ENCODE peak calls at places on chromosomes 13 and 19, in five cellular contexts. One of them, this sample, is unnamed.

GRCh38 chr19:29524912-29525870 is 603 bp upstream of the VSTM2B start:
- DNase-seq in thoracic aorta: no peak
- DNase-seq in left ventricle myocardium inferior: peak; percentile 8
- DNase-seq in psoas muscle: no peak
- DNase-seq in right lobe of liver: peak; percentile 49
- DNase-seq in this sample: no peak

GRCh38 chr13:49635599-49636433 is 7.5 kb downstream of the ARL11 start:
- DNase-seq in thoracic aorta: no peak
- DNase-seq in left ventricle myocardium inferior: no peak
- DNase-seq in psoas muscle: no peak
- DNase-seq in right lobe of liver: no peak
- DNase-seq in this sample: peak; percentile 36

GRCh38 chr13:97276862-97277269 is 54.7 kb downstream of the MBNL2 start:
- DNase-seq in thoracic aorta: no peak
- DNase-seq in left ventricle myocardium inferior: no peak
- DNase-seq in psoas muscle: no peak
- DNase-seq in right lobe of liver: no peak
- DNase-seq in this sample: no peak

GRCh38 chr13:95002968-95003813 is 290.8 kb upstream of the SOX21 start:
- DNase-seq in thoracic aorta: no peak
- DNase-seq in left ventricle myocardium inferior: no peak
- DNase-seq in psoas muscle: no peak
- DNase-seq in right lobe of liver: no peak
- DNase-seq in this sample: peak; percentile 23

GRCh38 chr19:50173144-50173543 is 10.1 kb upstream of the IZUMO2 start:
- DNase-seq in thoracic aorta: no peak
- DNase-seq in left ventricle myocardium inferior: no peak
- DNase-seq in psoas muscle: no peak
- DNase-seq in right lobe of liver: no peak
- DNase-seq in this sample: no peak

GRCh38 chr13:94369862-94370491 is 109.5 kb downstream of the DCT start:
- DNase-seq in thoracic aorta: no peak
- DNase-seq in left ventricle myocardium inferior: no peak
- DNase-seq in psoas muscle: no peak
- DNase-seq in right lobe of liver: no peak
- DNase-seq in this sample: no peak

GRCh38 chr13:104466016-104466415 is 1399.8 kb upstream of the SLC10A2 start:
- DNase-seq in thoracic aorta: no peak
- DNase-seq in left ventricle myocardium inferior: no peak
- DNase-seq in psoas muscle: no peak
- DNase-seq in right lobe of liver: no peak
- DNase-seq in this sample: no peak

GRCh38 chr19:17765069-17765618 is 13.9 kb downstream of the FCHO1 start:
- DNase-seq in thoracic aorta: no peak
- DNase-seq in left ventricle myocardium inferior: peak; percentile 55
- DNase-seq in psoas muscle: peak; percentile 37
- DNase-seq in right lobe of liver: peak; percentile 84
- DNase-seq in this sample: no peak

GRCh38 chr13:28568286-28568685 is 73.4 kb upstream of the FLT1 start:
- DNase-seq in thoracic aorta: no peak
- DNase-seq in left ventricle myocardium inferior: peak; percentile 76
- DNase-seq in psoas muscle: peak; percentile 38
- DNase-seq in right lobe of liver: no peak
- DNase-seq in this sample: peak; percentile 55

GRCh38 chr19:55552620-55553019 is 7.3 kb upstream of the SBK3 start:
- DNase-seq in thoracic aorta: no peak
- DNase-seq in left ventricle myocardium inferior: no peak
- DNase-seq in psoas muscle: no peak
- DNase-seq in right lobe of liver: no peak
- DNase-seq in this sample: peak; percentile 92

GRCh38 chr13:111398196-111398595 is 77.8 kb downstream of the TEX29 start:
- DNase-seq in thoracic aorta: no peak
- DNase-seq in left ventricle myocardium inferior: no peak
- DNase-seq in psoas muscle: no peak
- DNase-seq in right lobe of liver: no peak
- DNase-seq in this sample: no peak

GRCh38 chr13:111398715-111399299 is 78.4 kb downstream of the TEX29 start:
- DNase-seq in thoracic aorta: no peak
- DNase-seq in left ventricle myocardium inferior: no peak
- DNase-seq in psoas muscle: no peak
- DNase-seq in right lobe of liver: no peak
- DNase-seq in this sample: no peak

GRCh38 chr13:111399334-111399733 is 78.9 kb downstream of the TEX29 start:
- DNase-seq in thoracic aorta: no peak
- DNase-seq in left ventricle myocardium inferior: no peak
- DNase-seq in psoas muscle: no peak
- DNase-seq in right lobe of liver: no peak
- DNase-seq in this sample: no peak

GRCh38 chr13:111401151-111401550 is 80.7 kb downstream of the TEX29 start:
- DNase-seq in thoracic aorta: no peak
- DNase-seq in left ventricle myocardium inferior: no peak
- DNase-seq in psoas muscle: no peak
- DNase-seq in right lobe of liver: no peak
- DNase-seq in this sample: no peak

GRCh38 chr13:111399776-111400505 is 79.5 kb downstream of the TEX29 start:
- DNase-seq in thoracic aorta: no peak
- DNase-seq in left ventricle myocardium inferior: no peak
- DNase-seq in psoas muscle: no peak
- DNase-seq in right lobe of liver: no peak
- DNase-seq in this sample: no peak
- H3K27ac ChIP-seq in thoracic aorta: no peak overlapping the region
- H3K27ac ChIP-seq in left ventricle myocardium inferior: no peak overlapping the region
- H3K27ac ChIP-seq in psoas muscle: no peak overlapping the region
- H3K27ac ChIP-seq in right lobe of liver: no peak overlapping the region
- H3K27ac ChIP-seq in this sample: no peak overlapping the region

GRCh38 chr19:48635263-48635965 is 1.8 kb downstream of the DBP start:
- DNase-seq in thoracic aorta: no peak
- DNase-seq in left ventricle myocardium inferior: peak; percentile 77
- DNase-seq in psoas muscle: peak; percentile 80
- DNase-seq in right lobe of liver: peak; percentile 84
- DNase-seq in this sample: peak; percentile 52

GRCh38 chr19:48634036-48634342 is 3.2 kb downstream of the DBP start:
- DNase-seq in thoracic aorta: no peak
- DNase-seq in left ventricle myocardium inferior: no peak
- DNase-seq in psoas muscle: no peak
- DNase-seq in right lobe of liver: no peak
- DNase-seq in this sample: no peak

GRCh38 chr19:48633148-48634035 is 3.8 kb downstream of the DBP start:
- DNase-seq in thoracic aorta: no peak
- DNase-seq in left ventricle myocardium inferior: no peak
- DNase-seq in psoas muscle: no peak
- DNase-seq in right lobe of liver: no peak
- DNase-seq in this sample: no peak

GRCh38 chr19:48635966-48636858 is 967 bp downstream of the DBP start:
- DNase-seq in thoracic aorta: no peak
- DNase-seq in left ventricle myocardium inferior: no peak
- DNase-seq in psoas muscle: no peak
- DNase-seq in right lobe of liver: peak; percentile 63
- DNase-seq in this sample: peak; percentile 36

DNA sequence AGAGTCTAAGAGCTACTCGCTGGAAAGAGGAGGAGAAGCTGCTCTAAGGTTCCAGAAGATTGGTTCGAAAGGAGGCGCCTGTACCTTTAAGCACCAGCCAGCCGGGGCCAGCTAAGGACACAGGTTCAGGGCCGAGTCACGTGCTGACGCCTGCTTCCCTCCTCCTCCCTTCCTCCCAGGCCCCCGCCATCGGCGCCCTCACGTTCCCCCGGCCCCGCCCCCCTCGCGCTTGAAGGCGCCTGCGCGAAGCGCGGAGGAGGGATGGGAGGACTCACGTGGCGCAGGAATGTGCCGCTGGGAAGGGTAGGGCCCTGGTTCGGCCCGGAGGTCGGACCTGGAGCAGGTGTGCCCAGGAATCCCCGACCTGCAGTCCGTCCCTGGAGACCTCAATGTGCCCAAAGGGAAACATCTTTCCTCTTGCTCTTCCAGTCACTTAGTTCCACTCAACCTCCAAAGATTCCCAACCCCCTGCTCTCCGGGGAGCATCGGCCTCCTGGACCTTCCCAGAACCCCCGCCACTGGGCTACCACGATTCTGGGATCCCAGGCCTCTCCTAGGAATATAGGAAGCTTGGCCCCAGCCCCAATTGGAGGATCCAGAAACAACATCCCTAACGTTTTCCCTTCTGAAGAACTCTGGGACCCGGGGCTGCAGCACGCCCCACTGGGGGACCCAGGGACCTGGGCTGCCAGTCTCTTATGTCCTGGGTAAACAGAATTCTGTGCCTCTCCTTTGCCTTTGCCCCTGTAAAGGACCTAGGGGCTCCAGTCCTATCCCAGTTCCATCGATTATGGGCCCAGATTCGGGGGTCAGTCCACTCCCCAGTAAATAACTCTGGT is 2.5 kb downstream of the DBP start:
- DNase-seq in thoracic aorta: peak; percentile 90
- DNase-seq in left ventricle myocardium inferior: peak; percentile 98
- DNase-seq in psoas muscle: peak; percentile 98
- DNase-seq in right lobe of liver: peak; percentile 98
- DNase-seq in this sample: peak; percentile 99
- H3K27ac ChIP-seq in thoracic aorta: peak overlapping the region; percentile 97
- H3K27ac ChIP-seq in left ventricle myocardium inferior: peak overlapping the region; percentile 98
- H3K27ac ChIP-seq in psoas muscle: peak overlapping the region; percentile 97
- H3K27ac ChIP-seq in right lobe of liver: peak overlapping the region; percentile 81
- H3K27ac ChIP-seq in this sample: peak overlapping the region; percentile 46

GRCh38 chr13:111658150-111659100 is 338.0 kb downstream of the TEX29 start:
- DNase-seq in thoracic aorta: no peak
- DNase-seq in left ventricle myocardium inferior: no peak
- DNase-seq in psoas muscle: no peak
- DNase-seq in right lobe of liver: no peak
- DNase-seq in this sample: no peak
- H3K27ac ChIP-seq in thoracic aorta: no peak overlapping the region
- H3K27ac ChIP-seq in left ventricle myocardium inferior: no peak overlapping the region
- H3K27ac ChIP-seq in psoas muscle: no peak overlapping the region
- H3K27ac ChIP-seq in right lobe of liver: no peak overlapping the region
- H3K27ac ChIP-seq in this sample: no peak overlapping the region

GRCh38 chr19:13275016-13275722 is 125.0 kb downstream of the IER2 start:
- DNase-seq in thoracic aorta: no peak
- DNase-seq in left ventricle myocardium inferior: no peak
- DNase-seq in psoas muscle: no peak
- DNase-seq in right lobe of liver: no peak
- DNase-seq in this sample: no peak
- H3K27ac ChIP-seq in thoracic aorta: no peak overlapping the region
- H3K27ac ChIP-seq in left ventricle myocardium inferior: no peak overlapping the region
- H3K27ac ChIP-seq in psoas muscle: no peak overlapping the region
- H3K27ac ChIP-seq in right lobe of liver: no peak overlapping the region
- H3K27ac ChIP-seq in this sample: no peak overlapping the region

GRCh38 chr13:66875264-66875663 is 354.9 kb downstream of the PCDH9 start:
- DNase-seq in thoracic aorta: no peak
- DNase-seq in left ventricle myocardium inferior: no peak
- DNase-seq in psoas muscle: no peak
- DNase-seq in right lobe of liver: no peak
- DNase-seq in this sample: no peak

GRCh38 chr13:66879971-66880370 is 350.2 kb downstream of the PCDH9 start:
- DNase-seq in thoracic aorta: no peak
- DNase-seq in left ventricle myocardium inferior: no peak
- DNase-seq in psoas muscle: no peak
- DNase-seq in right lobe of liver: no peak
- DNase-seq in this sample: no peak
- H3K27ac ChIP-seq in thoracic aorta: no peak overlapping the region
- H3K27ac ChIP-seq in left ventricle myocardium inferior: no peak overlapping the region
- H3K27ac ChIP-seq in psoas muscle: no peak overlapping the region
- H3K27ac ChIP-seq in right lobe of liver: no peak overlapping the region
- H3K27ac ChIP-seq in this sample: no peak overlapping the region

GRCh38 chr13:40651866-40652587 is 14.4 kb downstream of the FOXO1 start:
- DNase-seq in thoracic aorta: no peak
- DNase-seq in left ventricle myocardium inferior: no peak
- DNase-seq in psoas muscle: no peak
- DNase-seq in right lobe of liver: no peak
- DNase-seq in this sample: no peak

GRCh38 chr13:40648040-40648439 is 18.4 kb downstream of the FOXO1 start:
- DNase-seq in thoracic aorta: no peak
- DNase-seq in left ventricle myocardium inferior: no peak
- DNase-seq in psoas muscle: no peak
- DNase-seq in right lobe of liver: no peak
- DNase-seq in this sample: no peak

GRCh38 chr13:40652588-40652940 is 13.9 kb downstream of the FOXO1 start:
- DNase-seq in thoracic aorta: no peak
- DNase-seq in left ventricle myocardium inferior: no peak
- DNase-seq in psoas muscle: no peak
- DNase-seq in right lobe of liver: no peak
- DNase-seq in this sample: no peak

GRCh38 chr13:40644838-40645620 is 21.4 kb downstream of the FOXO1 start:
- DNase-seq in thoracic aorta: no peak
- DNase-seq in left ventricle myocardium inferior: no peak
- DNase-seq in psoas muscle: no peak
- DNase-seq in right lobe of liver: no peak
- DNase-seq in this sample: no peak

GRCh38 chr13:40648841-40649240 is 17.6 kb downstream of the FOXO1 start:
- DNase-seq in thoracic aorta: no peak
- DNase-seq in left ventricle myocardium inferior: no peak
- DNase-seq in psoas muscle: no peak
- DNase-seq in right lobe of liver: no peak
- DNase-seq in this sample: no peak
- H3K27ac ChIP-seq in thoracic aorta: no peak overlapping the region
- H3K27ac ChIP-seq in left ventricle myocardium inferior: peak overlapping the region; percentile 28
- H3K27ac ChIP-seq in psoas muscle: peak overlapping the region; percentile 62
- H3K27ac ChIP-seq in right lobe of liver: no peak overlapping the region
- H3K27ac ChIP-seq in this sample: peak overlapping the region; percentile 28

GRCh38 chr13:72983085-72983768 is 75.6 kb upstream of the KLF5 start:
- DNase-seq in thoracic aorta: no peak
- DNase-seq in left ventricle myocardium inferior: no peak
- DNase-seq in psoas muscle: no peak
- DNase-seq in right lobe of liver: no peak
- DNase-seq in this sample: peak; percentile 72
- H3K27ac ChIP-seq in thoracic aorta: no peak overlapping the region
- H3K27ac ChIP-seq in left ventricle myocardium inferior: no peak overlapping the region
- H3K27ac ChIP-seq in psoas muscle: no peak overlapping the region
- H3K27ac ChIP-seq in right lobe of liver: no peak overlapping the region
- H3K27ac ChIP-seq in this sample: no peak overlapping the region

GRCh38 chr19:3120611-3121231 is 15.1 kb upstream of the GNA15 start:
- DNase-seq in thoracic aorta: no peak
- DNase-seq in left ventricle myocardium inferior: no peak
- DNase-seq in psoas muscle: peak; percentile 13
- DNase-seq in right lobe of liver: peak; percentile 55
- DNase-seq in this sample: no peak
- H3K27ac ChIP-seq in thoracic aorta: no peak overlapping the region
- H3K27ac ChIP-seq in left ventricle myocardium inferior: no peak overlapping the region
- H3K27ac ChIP-seq in psoas muscle: no peak overlapping the region
- H3K27ac ChIP-seq in right lobe of liver: no peak overlapping the region
- H3K27ac ChIP-seq in this sample: no peak overlapping the region

GRCh38 chr19:45162464-45163143 is 1.8 kb upstream of the NKPD1 start:
- DNase-seq in thoracic aorta: no peak
- DNase-seq in left ventricle myocardium inferior: no peak
- DNase-seq in psoas muscle: no peak
- DNase-seq in right lobe of liver: no peak
- DNase-seq in this sample: no peak

GRCh38 chr19:45159971-45160324 is 834 bp downstream of the NKPD1 start:
- DNase-seq in thoracic aorta: no peak
- DNase-seq in left ventricle myocardium inferior: no peak
- DNase-seq in psoas muscle: no peak
- DNase-seq in right lobe of liver: no peak
- DNase-seq in this sample: no peak

GRCh38 chr19:45161715-45162463 is 1.1 kb upstream of the NKPD1 start:
- DNase-seq in thoracic aorta: no peak
- DNase-seq in left ventricle myocardium inferior: no peak
- DNase-seq in psoas muscle: peak; percentile 45
- DNase-seq in right lobe of liver: no peak
- DNase-seq in this sample: peak; percentile 80

GRCh38 chr19:45159204-45159970 is 1.4 kb downstream of the NKPD1 start:
- DNase-seq in thoracic aorta: no peak
- DNase-seq in left ventricle myocardium inferior: no peak
- DNase-seq in psoas muscle: no peak
- DNase-seq in right lobe of liver: no peak
- DNase-seq in this sample: no peak

GRCh38 chr19:45160870-45161714 is at the start of gene NKPD1:
- DNase-seq in thoracic aorta: no peak
- DNase-seq in left ventricle myocardium inferior: no peak
- DNase-seq in psoas muscle: no peak
- DNase-seq in right lobe of liver: no peak
- DNase-seq in this sample: no peak
- H3K27ac ChIP-seq in thoracic aorta: no peak within 1 kb of the TSS
- H3K27ac ChIP-seq in left ventricle myocardium inferior: no peak within 1 kb of the TSS
- H3K27ac ChIP-seq in psoas muscle: no peak within 1 kb of the TSS
- H3K27ac ChIP-seq in right lobe of liver: no peak within 1 kb of the TSS
- H3K27ac ChIP-seq in this sample: no peak within 1 kb of the TSS